ENCODE peak calls at places on chromosomes 6 and 20, in six cellular contexts. O, L, B, R, Q and P are unnamed samples.

GRCh38 chr6:137415127-137415833 is 78.9 kb downstream of the OLIG3 start:
- DNase-seq in O (peak; percentile 63), L (peak; percentile 38), B (peak; percentile 3), R (peak; percentile 87), Q (peak; percentile 32), P (peak; percentile 76)

GRCh38 chr6:159875194-159875593 is 15.6 kb upstream of the MAS1 start:
- DNase-seq in O (no peak), L (no peak), B (no peak), R (no peak), Q (no peak), P (no peak)

GRCh38 chr6:4281341-4282293 is 146.2 kb upstream of the ECI2 start:
- DNase-seq in O (peak; percentile 4), L (peak; percentile 29), B (no peak), R (peak; percentile 76), Q (peak; percentile 44), P (no peak)

GRCh38 chr20:19486448-19486847 is 271.6 kb upstream of the RIN2 start:
- DNase-seq in O (no peak), L (no peak), B (no peak), R (no peak), Q (no peak), P (no peak)

GRCh38 chr6:71080793-71081192 is 123.9 kb upstream of the B3GAT2 start:
- DNase-seq in O (no peak), L (peak; percentile 40), B (no peak), R (no peak), Q (no peak), P (no peak)

GRCh38 chr6:25596928-25597818 is 54.8 kb upstream of the SCGN start:
- DNase-seq in O (no peak), L (no peak), B (no peak), R (no peak), Q (no peak), P (no peak)

GRCh38 chr20:63835031-63835858 is 4.2 kb upstream of the ZBTB46 start:
- DNase-seq in O (no peak), L (peak; percentile 92), B (peak; percentile 93), R (no peak), Q (peak; percentile 93), P (peak; percentile 90)

GRCh38 chr6:162055365-162055764 is 672.2 kb downstream of the PRKN start:
- DNase-seq in O (no peak), L (no peak), B (peak; percentile 23), R (no peak), Q (no peak), P (no peak)

GRCh38 chr20:48147326-48147725 is 362.0 kb upstream of the SULF2 start:
- DNase-seq in O (no peak), L (no peak), B (no peak), R (no peak), Q (no peak), P (no peak)

GRCh38 chr20:48150568-48150967 is 365.3 kb upstream of the SULF2 start:
- DNase-seq in O (no peak), L (no peak), B (no peak), R (no peak), Q (no peak), P (no peak)

GRCh38 chr20:48149887-48150286 is 364.6 kb upstream of the SULF2 start:
- DNase-seq in O (no peak), L (no peak), B (no peak), R (no peak), Q (no peak), P (no peak)

GRCh38 chr20:48148020-48148419 is 362.7 kb upstream of the SULF2 start:
- DNase-seq in O (no peak), L (no peak), B (no peak), R (no peak), Q (no peak), P (no peak)

GRCh38 chr20:48148916-48149672 is 363.8 kb upstream of the SULF2 start:
- DNase-seq in O (no peak), L (no peak), B (no peak), R (no peak), Q (no peak), P (no peak)
- TF ChIP-seq CTCF in O (no peak), L (no peak), B (no peak), R (no peak), Q (no peak), P (no peak)

DNA sequence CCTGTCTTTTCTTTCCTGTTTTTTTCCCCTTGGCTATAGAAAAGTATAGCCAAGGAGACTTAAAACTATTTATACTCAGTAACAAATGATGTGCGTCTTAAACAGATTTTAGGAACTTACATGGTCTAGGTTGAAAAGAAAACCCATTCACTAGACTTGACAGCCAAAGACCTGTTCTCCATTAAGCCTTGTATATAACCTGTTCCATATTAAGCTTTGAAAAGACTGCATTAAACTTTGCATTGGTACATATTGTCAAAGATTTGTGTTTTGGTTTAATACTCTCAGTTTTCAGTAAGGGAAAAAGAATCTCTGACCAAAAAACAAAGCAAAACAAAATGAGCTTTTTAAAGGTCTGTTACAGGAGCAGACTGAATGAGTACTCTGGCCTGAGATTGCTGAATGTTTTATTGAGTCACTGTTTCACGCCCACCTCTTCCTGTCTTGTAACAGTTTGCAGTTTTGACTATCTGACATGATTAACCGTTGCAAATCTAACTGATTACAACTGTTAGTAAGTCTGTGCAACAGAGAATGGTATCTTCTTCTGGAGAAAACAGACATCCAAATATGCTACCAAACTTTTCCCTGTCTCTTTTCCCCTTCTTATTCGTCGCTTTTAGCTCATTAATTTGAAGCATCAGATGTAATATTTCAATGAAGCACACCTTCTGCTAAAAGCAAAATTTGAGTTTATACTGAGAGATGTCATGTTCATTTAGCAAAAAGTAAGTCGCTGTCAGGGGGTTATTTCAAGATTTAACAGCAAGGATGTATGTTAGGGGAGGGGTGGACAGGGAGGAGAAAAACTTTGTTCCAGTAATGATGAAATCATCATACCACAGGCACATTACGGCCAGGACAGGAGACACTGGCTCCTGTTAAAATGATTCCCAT is 59.1 kb upstream of the SUPT3H start:
- DNase-seq in O (peak; percentile 9), L (peak; percentile 23), B (no peak), R (no peak), Q (no peak), P (no peak)
- H3K4me3 ChIP-seq in O (no peak overlapping the region), L (no peak overlapping the region), B (no peak overlapping the region), R (no peak overlapping the region), Q (no peak overlapping the region), P (peak overlapping the region; percentile 23)

DNA sequence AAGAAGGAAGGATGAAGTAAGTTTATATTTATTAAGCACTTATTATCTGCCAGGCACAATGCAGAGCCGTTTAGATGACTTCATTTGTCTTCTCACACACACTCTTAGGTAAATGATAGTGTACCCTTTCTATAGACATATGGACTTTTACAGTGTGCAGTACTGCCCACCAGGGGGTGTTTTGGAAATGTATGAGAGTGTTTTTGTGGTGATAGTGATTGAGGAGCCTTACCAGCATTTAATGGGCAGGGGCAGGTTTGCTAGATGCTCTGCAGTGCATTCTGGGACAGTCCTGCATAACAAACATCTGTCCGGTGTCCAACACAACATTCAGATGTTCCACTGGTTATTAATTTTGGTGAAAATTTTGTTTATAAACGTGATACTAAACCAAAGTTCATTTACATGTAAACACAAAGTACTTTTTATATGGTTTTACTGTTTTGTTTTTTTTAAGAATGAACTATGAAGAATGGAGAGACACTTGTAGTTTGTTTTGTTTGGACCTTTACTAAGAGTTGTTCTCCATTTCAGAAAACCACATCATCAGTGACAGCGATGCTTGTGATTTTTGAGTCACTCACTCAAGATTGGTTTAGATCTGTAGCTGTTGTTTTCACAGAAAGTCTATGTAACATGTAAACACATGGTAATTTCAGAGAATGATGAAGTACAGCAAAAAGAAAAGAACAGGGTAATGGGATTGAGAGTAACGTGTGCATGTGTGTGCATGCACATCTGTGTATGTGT is 19.9 kb downstream of the KCNS1 start:
- DNase-seq in O (no peak), L (no peak), B (peak; percentile 16), R (no peak), Q (no peak), P (no peak)
- TF ChIP-seq CTCF in O (peak; percentile 18), L (no peak), B (peak; percentile 21), R (peak; percentile 43), Q (no peak), P (no peak)

DNA sequence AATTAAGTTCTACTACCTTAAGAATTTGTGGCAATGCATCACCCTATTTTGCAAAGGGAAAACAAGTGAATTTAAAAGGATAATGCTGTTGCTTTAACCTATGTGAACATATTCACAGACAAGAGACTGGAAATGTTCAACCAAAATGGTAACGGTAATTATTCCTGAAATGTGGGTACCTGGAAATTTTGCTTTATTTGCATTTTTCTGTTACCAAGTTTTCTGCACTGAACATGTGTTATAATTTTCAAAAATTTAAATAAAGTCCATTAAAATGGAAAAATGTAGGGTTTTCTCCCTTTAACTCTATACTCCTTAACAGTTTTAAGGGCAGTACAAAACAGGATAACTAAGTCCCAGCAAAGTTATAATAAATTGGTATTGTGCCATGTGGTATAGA is 66.4 kb downstream of the EPB41L2 start:
- DNase-seq in O (no peak), L (no peak), B (no peak), R (no peak), Q (no peak), P (no peak)
- H3K4me3 ChIP-seq in O (no peak overlapping the region), L (no peak overlapping the region), B (no peak overlapping the region), R (no peak overlapping the region), Q (no peak overlapping the region), P (no peak overlapping the region)

GRCh38 chr6:29651413-29652197 is 5.3 kb upstream of the MOG start:
- DNase-seq in O (no peak), L (no peak), B (peak; percentile 40), R (peak; percentile 46), Q (no peak), P (no peak)

GRCh38 chr6:29652198-29652584 is 4.7 kb upstream of the MOG start:
- DNase-seq in O (no peak), L (no peak), B (no peak), R (no peak), Q (no peak), P (no peak)

GRCh38 chr6:29649701-29650673 is 6.9 kb upstream of the MOG start:
- DNase-seq in O (peak; percentile 99), L (peak; percentile 98), B (peak; percentile 95), R (peak; percentile 98), Q (peak; percentile 97), P (peak; percentile 97)

GRCh38 chr6:29653452-29654038 is 3.3 kb upstream of the MOG start:
- DNase-seq in O (peak; percentile 51), L (peak; percentile 39), B (peak; percentile 79), R (peak; percentile 75), Q (no peak), P (no peak)

DNA sequence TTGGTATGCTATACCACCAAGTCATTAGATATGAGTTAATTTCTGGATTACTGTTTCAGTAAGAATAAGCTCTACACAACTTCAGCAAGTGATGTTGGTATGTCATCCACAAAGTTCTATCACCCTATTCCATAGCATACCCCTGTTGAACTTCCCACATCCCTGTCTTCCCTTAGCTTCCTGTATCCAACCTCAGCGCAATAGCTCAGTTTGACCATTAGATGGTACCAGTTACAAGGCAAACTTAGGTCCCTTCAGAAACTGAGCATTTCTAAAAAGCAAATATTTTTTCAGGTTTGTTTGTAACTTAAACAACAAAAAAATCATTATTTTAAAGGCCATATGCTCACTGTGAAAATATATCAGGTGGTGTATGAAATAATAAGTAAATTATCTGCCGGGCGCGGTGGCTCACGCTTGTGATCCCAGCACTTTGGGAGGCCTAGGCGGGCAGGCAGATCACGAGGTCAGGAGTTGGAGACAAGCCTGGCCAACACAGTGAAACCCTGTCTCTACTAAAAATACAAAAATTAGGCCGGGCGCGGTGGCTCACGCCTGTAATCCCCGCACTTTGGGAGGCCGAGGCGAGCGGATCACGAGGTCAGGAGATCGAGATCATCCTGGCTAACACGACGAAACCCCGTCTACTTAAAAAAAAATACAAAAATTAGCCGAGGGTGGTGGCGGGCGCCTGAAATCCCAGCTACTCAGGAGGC is 8.8 kb upstream of the MOG start:
- DNase-seq in O (no peak), L (no peak), B (peak; percentile 43), R (peak; percentile 33), Q (no peak), P (no peak)
- TF ChIP-seq CTCF in O (no peak), L (peak; percentile 43), B (peak; percentile 32), R (peak; percentile 67), Q (no peak), P (peak; percentile 43)

GRCh38 chr6:156957931-156958547 is 180.9 kb downstream of the ARID1B start:
- DNase-seq in O (no peak), L (no peak), B (no peak), R (no peak), Q (no peak), P (no peak)
- H3K4me3 ChIP-seq in O (no peak overlapping the region), L (no peak overlapping the region), B (no peak overlapping the region), R (no peak overlapping the region), Q (no peak overlapping the region), P (no peak overlapping the region)